ENCODE peak calls at places on chromosomes 13 and 19, in six cellular contexts. G is GM03348, W is NCI-H446, S is NCI-H1436, D is fibroblast of lung, Q is PC-9. R is an unnamed sample.

GRCh38 chr13:108963276-108963810 is 333.9 kb downstream of the MYO16 start:
- DNase-seq in G (no peak), D (no peak), Q (no peak), W (no peak), S (no peak), R (no peak)

GRCh38 chr13:80379245-80379644 is 38.3 kb upstream of the SPRY2 start:
- DNase-seq in D (peak; percentile 59), W (no peak), G (peak; percentile 24), Q (no peak), S (no peak), R (no peak)

GRCh38 chr19:19428746-19429145 is 23.3 kb downstream of the GATAD2A start:
- DNase-seq in W (no peak), D (no peak), G (no peak), Q (no peak), S (no peak), R (no peak)

GRCh38 chr19:32819415-32820400 is 49.9 kb downstream of the SLC7A9 start:
- DNase-seq in G (no peak), S (no peak), Q (no peak), D (no peak), W (no peak), R (no peak)

GRCh38 chr19:34282611-34283519 is 28.5 kb downstream of the GARRE1 start:
- DNase-seq in S (no peak), G (no peak), D (peak; percentile 16), Q (no peak), W (no peak), R (no peak)

GRCh38 chr19:52943884-52944643 is 18.6 kb downstream of the ZNF816 start:
- DNase-seq in Q (no peak), S (no peak), G (no peak), W (no peak), D (no peak), R (no peak)

GRCh38 chr13:35481777-35482176 is 5.3 kb upstream of the MAB21L1 start:
- DNase-seq in D (no peak), S (no peak), G (no peak), Q (no peak), W (no peak), R (no peak)

GRCh38 chr19:37466277-37466797 is 907 bp downstream of the ZNF569 start:
- DNase-seq in W (no peak), S (no peak), Q (no peak), G (no peak), D (no peak), R (no peak)

GRCh38 chr19:4922530-4923378 is 13.5 kb downstream of the UHRF1 start:
- DNase-seq in Q (no peak), S (no peak), D (no peak), G (no peak), W (no peak), R (no peak)

GRCh38 chr19:4585556-4585955 is 26.1 kb upstream of the SEMA6B start:
- DNase-seq in G (no peak), D (no peak), W (no peak), Q (no peak), S (no peak), R (no peak)

GRCh38 chr13:75357576-75358295 is 124.2 kb downstream of the TBC1D4 start:
- DNase-seq in S (peak; percentile 83), W (no peak), G (peak; percentile 55), Q (peak; percentile 7), D (peak; percentile 66), R (no peak)